ENCODE peak calls at places on chromosomes 6 and 20, in six cellular contexts. N, D, C, J, P and O are unnamed samples.

GRCh38 chr6:32982702-32983492 is 14.5 kb downstream of the BRD2 start:
- DNase-seq in P (no peak), D (no peak), C (no peak), J (no peak), N (no peak), O (peak; percentile 25)

GRCh38 chr6:119333707-119334295 is 15.8 kb downstream of the MAN1A1 start:
- DNase-seq in C (peak; percentile 17), D (peak; percentile 23), N (peak; percentile 12), P (peak; percentile 12), J (no peak), O (no peak)

GRCh38 chr20:38278150-38278549 is 17.6 kb upstream of the KIAA1755 start:
- DNase-seq in D (no peak), N (no peak), P (peak; percentile 92), C (no peak), J (no peak), O (no peak)

GRCh38 chr6:85418059-85418458 is 31.8 kb upstream of the NT5E start:
- DNase-seq in N (no peak), C (no peak), D (no peak), P (no peak), J (no peak), O (no peak)

GRCh38 chr6:154319231-154319858 is 37.3 kb downstream of the IPCEF1 start:
- DNase-seq in C (peak; percentile 6), P (no peak), N (peak; percentile 43), D (no peak), J (peak; percentile 23), O (no peak)

GRCh38 chr6:3283641-3284435 is 25.1 kb downstream of the PSMG4 start:
- DNase-seq in P (no peak), J (no peak), C (no peak), D (no peak), N (no peak), O (no peak)

GRCh38 chr6:111358454-111358853 is 124.6 kb downstream of the REV3L start:
- DNase-seq in P (no peak), J (no peak), D (no peak), N (no peak), C (no peak), O (no peak)

GRCh38 chr20:7161690-7162089 is 394.2 kb downstream of the BMP2 start:
- DNase-seq in C (peak; percentile 19), J (no peak), D (no peak), N (peak; percentile 7), P (no peak), O (no peak)

GRCh38 chr6:39381535-39382140 is 59.1 kb upstream of the KCNK16 start:
- DNase-seq in P (no peak), D (no peak), N (no peak), J (no peak), C (peak; percentile 81), O (no peak)

GRCh38 chr6:3355358-3356055 is 96.8 kb downstream of the PSMG4 start:
- DNase-seq in D (no peak), C (no peak), N (no peak), J (no peak), P (no peak), O (peak; percentile 72)